ENCODE peak calls at places on chromosomes 2 and 18, in four cellular contexts. H, B, Q and Z are unnamed samples.

GRCh38 chr2:119683717-119684443 is 4.9 kb downstream of the TMEM177 start:
- DNase-seq in Q (no peak), B (no peak), H (peak; percentile 32), Z (no peak)

GRCh38 chr18:48129621-48130082 is 199.2 kb upstream of the SMAD2 start:
- DNase-seq in B (no peak), Q (no peak), H (no peak), Z (no peak)

GRCh38 chr2:64661770-64662169 is 8.1 kb upstream of the SERTAD2 start:
- DNase-seq in B (no peak), Q (no peak), H (no peak), Z (no peak)

GRCh38 chr2:126786765-126787164 is 111.9 kb upstream of the TEX51 start:
- DNase-seq in H (no peak), B (no peak), Q (no peak), Z (no peak)

GRCh38 chr2:218979846-218980738 is 4.9 kb downstream of the FEV start:
- DNase-seq in Q (peak; percentile 66), H (peak; percentile 74), B (peak; percentile 24), Z (peak; percentile 89)

GRCh38 chr2:198371902-198372611 is 567.7 kb downstream of the PLCL1 start:
- DNase-seq in B (peak; percentile 67), H (no peak), Q (no peak), Z (no peak)

GRCh38 chr2:75361486-75361885 is 162.2 kb upstream of the TACR1 start:
- DNase-seq in Q (no peak), B (no peak), H (no peak), Z (no peak)

GRCh38 chr2:113720167-113720566 is 36.3 kb downstream of the SLC35F5 start:
- DNase-seq in B (no peak), H (no peak), Q (peak; percentile 19), Z (peak; percentile 33)

GRCh38 chr2:144083211-144083610 is 436.7 kb downstream of the ZEB2 start:
- DNase-seq in Q (no peak), H (no peak), B (no peak), Z (peak; percentile 9)

GRCh38 chr18:9704233-9705118 is 3.6 kb upstream of the RAB31 start:
- DNase-seq in B (peak; percentile 35), H (no peak), Q (no peak), Z (no peak)

DNA sequence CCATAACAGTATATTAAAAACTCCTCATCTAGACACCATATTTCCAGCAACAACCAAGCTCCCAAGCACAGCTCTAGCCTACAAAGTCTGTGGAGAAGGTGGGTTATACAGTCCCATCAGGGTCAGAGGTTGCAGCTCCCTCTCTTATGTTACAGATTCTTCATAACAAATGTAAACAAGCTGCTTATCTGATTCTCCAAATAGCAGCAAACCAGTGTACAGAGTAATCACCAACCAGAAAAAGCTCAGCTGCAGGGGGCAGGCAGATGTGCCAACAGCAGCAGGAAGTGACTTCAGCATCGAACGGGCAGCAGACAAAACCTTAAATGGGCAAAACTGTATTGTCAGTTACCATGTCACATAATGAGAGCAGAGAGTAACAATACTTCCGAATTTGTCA is 52.9 kb upstream of the NABP1 start:
- DNase-seq in H (no peak), B (no peak), Q (peak; percentile 75), Z (peak; percentile 55)
- TF ChIP-seq POLR2AphosphoS2 in H (no peak), B (no peak), Q (no peak), Z (no peak)

GRCh38 chr2:85538507-85539360 is at the start of gene MAT2A:
- DNase-seq in H (peak; percentile 88), B (peak; percentile 56), Q (peak; percentile 91), Z (peak; percentile 97)

GRCh38 chr2:85539361-85540130 is 578 bp downstream of the MAT2A start:
- DNase-seq in B (peak; percentile 36), H (peak; percentile 86), Q (peak; percentile 59), Z (peak; percentile 40)

GRCh38 chr2:85536479-85536878 is 2.5 kb upstream of the MAT2A start:
- DNase-seq in H (no peak), Q (no peak), B (no peak), Z (no peak)

GRCh38 chr2:85540131-85540587 is 1.2 kb downstream of the MAT2A start:
- DNase-seq in H (no peak), Q (no peak), B (no peak), Z (no peak)

GRCh38 chr2:85537600-85538506 is 1.1 kb upstream of the MAT2A start:
- DNase-seq in H (peak; percentile 44), B (no peak), Q (peak; percentile 78), Z (peak; percentile 56)
- TF ChIP-seq CEBPB in H (no peak), B (no peak), Q (no peak), Z (no peak)

GRCh38 chr2:949384-949893 is 1.2 kb upstream of the SNTG2 start:
- DNase-seq in Q (no peak), H (no peak), B (no peak), Z (no peak)

GRCh38 chr2:951224-952006 is 766 bp downstream of the SNTG2 start:
- DNase-seq in H (no peak), Q (no peak), B (no peak), Z (no peak)

GRCh38 chr2:949894-950626 is 589 bp upstream of the SNTG2 start:
- DNase-seq in Q (no peak), H (no peak), B (no peak), Z (no peak)

GRCh38 chr2:953408-953807 is 2.8 kb downstream of the SNTG2 start:
- DNase-seq in B (no peak), H (no peak), Q (no peak), Z (no peak)

DNA sequence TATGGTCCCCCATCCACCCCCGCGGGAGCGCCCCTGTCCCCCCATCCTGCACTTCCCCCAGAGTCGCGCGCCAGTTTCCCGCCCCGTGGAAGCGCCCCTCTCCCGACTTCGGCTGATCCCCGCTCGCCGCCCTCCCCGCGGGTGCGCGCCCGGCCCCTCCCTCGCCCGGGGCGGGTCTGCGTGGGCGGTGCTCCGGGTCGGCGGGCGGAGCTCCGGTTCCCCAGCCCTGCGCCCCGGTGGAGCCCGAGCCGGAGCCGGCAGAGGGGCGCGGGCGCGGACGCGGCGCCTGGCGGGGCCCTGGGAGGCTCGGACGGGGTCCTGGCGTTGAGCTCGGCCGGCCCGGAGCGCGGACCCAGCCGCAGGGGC is at the start of gene SNTG2:
- DNase-seq in Q (no peak), H (peak; percentile 88), B (no peak), Z (no peak)
- TF ChIP-seq POLR2AphosphoS2 in Q (no peak), H (no peak), B (no peak), Z (no peak)

GRCh38 chr2:231613054-231613654 is 20.5 kb downstream of the TEX44 start:
- DNase-seq in H (no peak), Q (peak; percentile 42), B (no peak), Z (no peak)
- TF ChIP-seq CEBPB in H (no peak), Q (no peak), B (no peak), Z (no peak)